ENCODE peak calls at places on chromosomes 7 and 10, in six cellular contexts. One of them, this sample, is unnamed.
A peak's percentile ranks its signal among the peaks of the same experiment; 100 is the strongest.

GRCh38 chr7:150340024-150340749 is 1.2 kb downstream of the RARRES2 start:
- DNase-seq in uterus: peak; percentile 55
- DNase-seq in osteoblast: peak; percentile 91
- DNase-seq in ascending aorta: no peak
- DNase-seq in colonic mucosa: peak; percentile 63
- DNase-seq in neural progenitor cell: peak; percentile 62
- DNase-seq in this sample: no peak

GRCh38 chr7:29285451-29285807 is 90.9 kb downstream of the CHN2 start:
- DNase-seq in osteoblast: no peak
- DNase-seq in colonic mucosa: no peak
- DNase-seq in uterus: no peak
- DNase-seq in neural progenitor cell: no peak
- DNase-seq in ascending aorta: no peak
- DNase-seq in this sample: no peak

GRCh38 chr7:30241767-30242166 is 42.6 kb upstream of the ZNRF2 start:
- DNase-seq in colonic mucosa: no peak
- DNase-seq in ascending aorta: no peak
- DNase-seq in uterus: no peak
- DNase-seq in neural progenitor cell: no peak
- DNase-seq in osteoblast: no peak
- DNase-seq in this sample: no peak

GRCh38 chr10:51615764-51616298 is 83.6 kb downstream of the CSTF2T start:
- DNase-seq in ascending aorta: no peak
- DNase-seq in osteoblast: no peak
- DNase-seq in uterus: no peak
- DNase-seq in neural progenitor cell: no peak
- DNase-seq in colonic mucosa: no peak
- DNase-seq in this sample: no peak

GRCh38 chr10:106557053-106557452 is 607.5 kb downstream of the SORCS1 start:
- DNase-seq in colonic mucosa: no peak
- DNase-seq in neural progenitor cell: no peak
- DNase-seq in ascending aorta: no peak
- DNase-seq in osteoblast: no peak
- DNase-seq in uterus: no peak
- DNase-seq in this sample: no peak

GRCh38 chr7:24755541-24756416 is 1.5 kb downstream of the GSDME start:
- DNase-seq in osteoblast: no peak
- DNase-seq in colonic mucosa: no peak
- DNase-seq in ascending aorta: no peak
- DNase-seq in neural progenitor cell: no peak
- DNase-seq in uterus: no peak
- DNase-seq in this sample: no peak

GRCh38 chr7:74606101-74606908 is 51.2 kb upstream of the GTF2I start:
- DNase-seq in uterus: no peak
- DNase-seq in neural progenitor cell: peak; percentile 49
- DNase-seq in colonic mucosa: peak; percentile 38
- DNase-seq in osteoblast: peak; percentile 72
- DNase-seq in ascending aorta: no peak
- DNase-seq in this sample: peak; percentile 75

GRCh38 chr10:74898201-74898976 is 72.0 kb downstream of the KAT6B start:
- DNase-seq in neural progenitor cell: no peak
- DNase-seq in osteoblast: no peak
- DNase-seq in uterus: no peak
- DNase-seq in colonic mucosa: no peak
- DNase-seq in ascending aorta: no peak
- DNase-seq in this sample: peak; percentile 31

GRCh38 chr10:60942604-60943269 is 1.2 kb downstream of the RHOBTB1 start:
- DNase-seq in uterus: peak; percentile 56
- DNase-seq in neural progenitor cell: no peak
- DNase-seq in osteoblast: peak; percentile 69
- DNase-seq in colonic mucosa: peak; percentile 49
- DNase-seq in ascending aorta: no peak
- DNase-seq in this sample: peak; percentile 71

GRCh38 chr7:37284805-37285211 is 163.9 kb downstream of the ELMO1 start:
- DNase-seq in neural progenitor cell: peak; percentile 66
- DNase-seq in colonic mucosa: peak; percentile 64
- DNase-seq in uterus: peak; percentile 20
- DNase-seq in osteoblast: no peak
- DNase-seq in ascending aorta: no peak
- DNase-seq in this sample: peak; percentile 57

GRCh38 chr10:132309879-132310591 is 2.3 kb upstream of the STK32C start:
- DNase-seq in uterus: no peak
- DNase-seq in colonic mucosa: no peak
- DNase-seq in osteoblast: peak; percentile 43
- DNase-seq in ascending aorta: no peak
- DNase-seq in neural progenitor cell: no peak
- DNase-seq in this sample: no peak

GRCh38 chr10:98295401-98295811 is 27.4 kb upstream of the LOXL4 start:
- DNase-seq in ascending aorta: no peak
- DNase-seq in colonic mucosa: no peak
- DNase-seq in osteoblast: no peak
- DNase-seq in neural progenitor cell: no peak
- DNase-seq in uterus: no peak
- DNase-seq in this sample: no peak

GRCh38 chr10:99529483-99530107 is 3.1 kb upstream of the NKX2-3 start:
- DNase-seq in ascending aorta: no peak
- DNase-seq in colonic mucosa: peak; percentile 18
- DNase-seq in osteoblast: peak; percentile 71
- DNase-seq in uterus: no peak
- DNase-seq in neural progenitor cell: peak; percentile 68
- DNase-seq in this sample: no peak

GRCh38 chr10:107409517-107409916 is 245.0 kb upstream of the SORCS1 start:
- DNase-seq in colonic mucosa: no peak
- DNase-seq in ascending aorta: no peak
- DNase-seq in neural progenitor cell: peak; percentile 47
- DNase-seq in osteoblast: no peak
- DNase-seq in uterus: no peak
- DNase-seq in this sample: no peak

GRCh38 chr7:30800785-30801252 is 29.6 kb downstream of the MINDY4 start:
- DNase-seq in uterus: peak; percentile 73
- DNase-seq in osteoblast: peak; percentile 90
- DNase-seq in neural progenitor cell: peak; percentile 79
- DNase-seq in ascending aorta: no peak
- DNase-seq in colonic mucosa: peak; percentile 61
- DNase-seq in this sample: no peak

GRCh38 chr7:155598810-155599210 is 45.7 kb upstream of the RBM33 start:
- DNase-seq in ascending aorta: no peak
- DNase-seq in uterus: peak; percentile 76
- DNase-seq in colonic mucosa: peak; percentile 91
- DNase-seq in osteoblast: peak; percentile 90
- DNase-seq in neural progenitor cell: peak; percentile 87
- DNase-seq in this sample: peak; percentile 85

GRCh38 chr10:85635650-85636049 is 730.9 kb downstream of the GRID1 start:
- DNase-seq in ascending aorta: no peak
- DNase-seq in colonic mucosa: no peak
- DNase-seq in osteoblast: no peak
- DNase-seq in uterus: no peak
- DNase-seq in neural progenitor cell: no peak
- DNase-seq in this sample: no peak

GRCh38 chr7:71768470-71768869 is 636.5 kb downstream of the GALNT17 start:
- DNase-seq in osteoblast: no peak
- DNase-seq in neural progenitor cell: no peak
- DNase-seq in ascending aorta: no peak
- DNase-seq in uterus: no peak
- DNase-seq in colonic mucosa: no peak
- DNase-seq in this sample: no peak

GRCh38 chr7:42736931-42737330 is 174.9 kb downstream of the C7orf25 start:
- DNase-seq in neural progenitor cell: peak; percentile 16
- DNase-seq in ascending aorta: no peak
- DNase-seq in colonic mucosa: no peak
- DNase-seq in uterus: no peak
- DNase-seq in osteoblast: no peak
- DNase-seq in this sample: no peak

GRCh38 chr10:7671121-7671520 is 4.4 kb upstream of the ITIH5 start:
- DNase-seq in neural progenitor cell: no peak
- DNase-seq in ascending aorta: no peak
- DNase-seq in osteoblast: no peak
- DNase-seq in colonic mucosa: no peak
- DNase-seq in uterus: peak; percentile 22
- DNase-seq in this sample: no peak

GRCh38 chr10:27242951-27243551 is 2.5 kb upstream of the ACBD5 start:
- DNase-seq in osteoblast: no peak
- DNase-seq in uterus: peak; percentile 48
- DNase-seq in colonic mucosa: peak; percentile 81
- DNase-seq in ascending aorta: no peak
- DNase-seq in neural progenitor cell: peak; percentile 76
- DNase-seq in this sample: peak; percentile 67

GRCh38 chr7:117312593-117312992 is 10.3 kb downstream of the WNT2 start:
- DNase-seq in ascending aorta: no peak
- DNase-seq in osteoblast: no peak
- DNase-seq in colonic mucosa: no peak
- DNase-seq in neural progenitor cell: no peak
- DNase-seq in uterus: no peak
- DNase-seq in this sample: no peak
- TF ChIP-seq CTCF in ascending aorta: peak; percentile 3
- TF ChIP-seq CTCF in osteoblast: peak; percentile 28
- TF ChIP-seq CTCF in colonic mucosa: no peak
- TF ChIP-seq CTCF in neural progenitor cell: peak; percentile 4
- TF ChIP-seq CTCF in uterus: no peak
- TF ChIP-seq CTCF in this sample: no peak

GRCh38 chr7:3408814-3409595 is 108.0 kb downstream of the SDK1 start:
- DNase-seq in neural progenitor cell: no peak
- DNase-seq in uterus: no peak
- DNase-seq in ascending aorta: no peak
- DNase-seq in osteoblast: no peak
- DNase-seq in colonic mucosa: no peak
- DNase-seq in this sample: no peak
- H3K4me1 ChIP-seq in neural progenitor cell: peaks cover 5% of the 10 kb centered on the region
- H3K4me1 ChIP-seq in uterus: no peaks in the 10 kb centered on the region
- H3K4me1 ChIP-seq in ascending aorta: peaks cover 5% of the 10 kb centered on the region
- H3K4me1 ChIP-seq in osteoblast: no peaks in the 10 kb centered on the region
- H3K4me1 ChIP-seq in colonic mucosa: no peaks in the 10 kb centered on the region
- H3K4me1 ChIP-seq in this sample: no peaks in the 10 kb centered on the region

GRCh38 chr7:229184-229964 is 37.0 kb downstream of the FAM20C start:
- DNase-seq in colonic mucosa: peak; percentile 41
- DNase-seq in osteoblast: peak; percentile 98
- DNase-seq in uterus: peak; percentile 88
- DNase-seq in neural progenitor cell: no peak
- DNase-seq in ascending aorta: peak; percentile 71
- DNase-seq in this sample: no peak

GRCh38 chr7:232571-233455 is 40.4 kb downstream of the FAM20C start:
- DNase-seq in colonic mucosa: no peak
- DNase-seq in osteoblast: peak; percentile 98
- DNase-seq in uterus: no peak
- DNase-seq in ascending aorta: no peak
- DNase-seq in neural progenitor cell: no peak
- DNase-seq in this sample: no peak

GRCh38 chr7:231858-232246 is 39.5 kb downstream of the FAM20C start:
- DNase-seq in colonic mucosa: no peak
- DNase-seq in uterus: no peak
- DNase-seq in osteoblast: no peak
- DNase-seq in neural progenitor cell: no peak
- DNase-seq in ascending aorta: no peak
- DNase-seq in this sample: no peak

GRCh38 chr7:230274-230673 is 37.9 kb downstream of the FAM20C start:
- DNase-seq in uterus: no peak
- DNase-seq in osteoblast: no peak
- DNase-seq in colonic mucosa: no peak
- DNase-seq in neural progenitor cell: no peak
- DNase-seq in ascending aorta: no peak
- DNase-seq in this sample: no peak

DNA sequence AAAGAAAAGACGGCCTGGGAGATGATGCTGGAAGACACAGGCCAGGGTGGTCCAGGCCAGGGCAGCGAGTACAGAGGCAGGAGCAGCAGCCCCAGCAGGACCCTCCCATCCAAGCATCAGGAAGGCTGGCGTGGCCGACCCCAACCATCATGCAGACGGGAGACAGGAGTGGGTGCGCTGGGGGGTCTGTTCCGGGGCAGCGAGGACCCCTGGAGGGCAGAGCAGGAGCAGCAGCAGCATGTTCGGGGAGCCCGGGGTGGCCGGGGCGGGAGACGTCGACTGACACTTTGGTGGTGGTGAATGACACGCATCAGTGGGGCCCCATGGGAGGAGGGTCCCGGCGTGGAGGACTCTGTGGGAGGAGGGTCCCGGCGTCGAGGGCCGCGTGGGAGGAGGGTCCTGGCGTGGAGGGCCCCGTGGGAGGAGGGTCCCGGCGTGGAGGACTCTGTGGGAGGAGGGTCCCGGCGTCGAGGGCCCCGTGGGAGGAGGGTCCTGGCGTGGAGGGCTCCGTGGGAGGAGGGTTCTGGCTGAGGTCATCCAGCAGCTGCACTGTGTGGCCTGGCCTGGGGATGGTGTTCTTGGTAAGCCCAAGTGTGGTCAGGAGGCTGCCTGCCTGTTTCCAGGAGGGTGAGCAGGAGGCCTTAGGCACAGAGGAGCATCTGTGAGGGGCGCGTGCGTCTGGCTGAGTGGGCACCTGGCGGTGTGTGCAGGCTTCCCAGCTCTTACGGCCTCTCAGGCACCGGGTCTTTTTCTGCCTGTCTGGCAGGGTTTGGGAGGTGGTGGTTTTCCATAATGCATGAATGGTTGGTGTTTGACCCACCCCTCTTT is 38.9 kb downstream of the FAM20C start:
- DNase-seq in neural progenitor cell: no peak
- DNase-seq in uterus: no peak
- DNase-seq in colonic mucosa: no peak
- DNase-seq in ascending aorta: no peak
- DNase-seq in osteoblast: no peak
- DNase-seq in this sample: no peak
- TF ChIP-seq CTCF in neural progenitor cell: peak; percentile 24
- TF ChIP-seq CTCF in uterus: peak; percentile 9
- TF ChIP-seq CTCF in colonic mucosa: no peak
- TF ChIP-seq CTCF in ascending aorta: no peak
- TF ChIP-seq CTCF in osteoblast: peak; percentile 27
- TF ChIP-seq CTCF in this sample: no peak

GRCh38 chr10:42874713-42875387 is 92.3 kb downstream of the BMS1 start:
- DNase-seq in ascending aorta: no peak
- DNase-seq in osteoblast: no peak
- DNase-seq in colonic mucosa: no peak
- DNase-seq in neural progenitor cell: no peak
- DNase-seq in uterus: no peak
- DNase-seq in this sample: no peak
- H3K4me1 ChIP-seq in ascending aorta: no peaks in the 10 kb centered on the region
- H3K4me1 ChIP-seq in osteoblast: no peaks in the 10 kb centered on the region
- H3K4me1 ChIP-seq in colonic mucosa: no peaks in the 10 kb centered on the region
- H3K4me1 ChIP-seq in neural progenitor cell: no peaks in the 10 kb centered on the region
- H3K4me1 ChIP-seq in uterus: no peaks in the 10 kb centered on the region
- H3K4me1 ChIP-seq in this sample: no peaks in the 10 kb centered on the region

GRCh38 chr7:4781366-4782069 is 6.1 kb downstream of the AP5Z1 start:
- DNase-seq in osteoblast: no peak
- DNase-seq in colonic mucosa: no peak
- DNase-seq in ascending aorta: no peak
- DNase-seq in neural progenitor cell: no peak
- DNase-seq in uterus: no peak
- DNase-seq in this sample: no peak

GRCh38 chr7:4784799-4785198 is 9.4 kb downstream of the AP5Z1 start:
- DNase-seq in ascending aorta: no peak
- DNase-seq in osteoblast: no peak
- DNase-seq in uterus: no peak
- DNase-seq in neural progenitor cell: no peak
- DNase-seq in colonic mucosa: no peak
- DNase-seq in this sample: no peak

GRCh38 chr7:4783292-4783652 is 7.8 kb downstream of the AP5Z1 start:
- DNase-seq in osteoblast: no peak
- DNase-seq in ascending aorta: no peak
- DNase-seq in colonic mucosa: no peak
- DNase-seq in uterus: no peak
- DNase-seq in neural progenitor cell: no peak
- DNase-seq in this sample: no peak

GRCh38 chr7:4783762-4784351 is 8.4 kb downstream of the AP5Z1 start:
- DNase-seq in neural progenitor cell: no peak
- DNase-seq in colonic mucosa: no peak
- DNase-seq in osteoblast: no peak
- DNase-seq in ascending aorta: no peak
- DNase-seq in uterus: no peak
- DNase-seq in this sample: no peak

GRCh38 chr7:4782333-4783291 is 7.2 kb downstream of the AP5Z1 start:
- DNase-seq in colonic mucosa: no peak
- DNase-seq in uterus: no peak
- DNase-seq in osteoblast: no peak
- DNase-seq in neural progenitor cell: no peak
- DNase-seq in ascending aorta: no peak
- DNase-seq in this sample: no peak
- TF ChIP-seq CTCF in colonic mucosa: no peak
- TF ChIP-seq CTCF in uterus: no peak
- TF ChIP-seq CTCF in osteoblast: no peak
- TF ChIP-seq CTCF in neural progenitor cell: no peak
- TF ChIP-seq CTCF in ascending aorta: no peak
- TF ChIP-seq CTCF in this sample: no peak